ENCODE peak calls at places on chromosomes 3 and 15, in six cellular contexts. Z, A, D, H, V and J are unnamed samples.

GRCh38 chr3:140920029-140920428 is 21.6 kb upstream of the SLC25A36 start:
- DNase-seq in Z (no peak), A (no peak), D (no peak), H (no peak), V (no peak), J (no peak)

GRCh38 chr3:125051715-125052581 is 3.8 kb downstream of the HEG1 start:
- DNase-seq in Z (peak; percentile 64), A (no peak), D (peak; percentile 66), H (peak; percentile 91), V (no peak), J (peak; percentile 78)

GRCh38 chr3:31813197-31813596 is 167.9 kb downstream of the OSBPL10 start:
- DNase-seq in Z (no peak), A (no peak), D (no peak), H (no peak), V (no peak), J (no peak)

GRCh38 chr15:92801774-92802464 is 98.2 kb upstream of the CHD2 start:
- DNase-seq in Z (peak; percentile 86), A (peak; percentile 33), D (no peak), H (no peak), V (peak; percentile 94), J (peak; percentile 79)

GRCh38 chr3:183619020-183619419 is 16.4 kb upstream of the KLHL24 start:
- DNase-seq in Z (no peak), A (no peak), D (no peak), H (no peak), V (no peak), J (no peak)

GRCh38 chr15:31366169-31366734 is 39.6 kb downstream of the KLF13 start:
- DNase-seq in Z (peak; percentile 68), A (peak; percentile 65), D (no peak), H (peak; percentile 55), V (peak; percentile 94), J (peak; percentile 40)

GRCh38 chr3:141368062-141368924 is at the start of gene ZBTB38:
- DNase-seq in Z (peak; percentile 88), A (peak; percentile 79), D (peak; percentile 90), H (peak; percentile 21), V (peak; percentile 96), J (peak; percentile 94)

GRCh38 chr15:82100116-82100795 is 54.4 kb upstream of the MEX3B start:
- DNase-seq in Z (no peak), A (no peak), D (peak; percentile 15), H (peak; percentile 19), V (no peak), J (peak; percentile 65)

GRCh38 chr3:132486086-132486485 is 68.8 kb downstream of the DNAJC13 start:
- DNase-seq in Z (no peak), A (no peak), D (no peak), H (no peak), V (no peak), J (peak; percentile 58)

GRCh38 chr15:31397851-31398661 is 71.4 kb downstream of the KLF13 start:
- DNase-seq in Z (no peak), A (no peak), D (no peak), H (no peak), V (peak; percentile 90), J (no peak)

GRCh38 chr3:20573175-20573574 is 387.2 kb upstream of the SGO1 start:
- DNase-seq in Z (no peak), A (no peak), D (no peak), H (no peak), V (no peak), J (peak; percentile 12)

GRCh38 chr3:17394541-17395179 is 347.8 kb downstream of the TBC1D5 start:
- DNase-seq in Z (no peak), A (no peak), D (no peak), H (no peak), V (no peak), J (no peak)

GRCh38 chr3:183812746-183813445 is 12.5 kb downstream of the MAP6D1 start:
- DNase-seq in Z (no peak), A (no peak), D (no peak), H (no peak), V (peak; percentile 69), J (no peak)

GRCh38 chr3:76753599-76753998 is 286.3 kb upstream of the ROBO2 start:
- DNase-seq in Z (no peak), A (no peak), D (no peak), H (peak; percentile 48), V (no peak), J (peak; percentile 40)

GRCh38 chr3:33030802-33031201 is 66.1 kb downstream of the GLB1 start:
- DNase-seq in Z (no peak), A (no peak), D (no peak), H (peak; percentile 13), V (no peak), J (no peak)

GRCh38 chr3:146832815-146833458 is 227.8 kb upstream of the PLSCR5 start:
- DNase-seq in Z (no peak), A (no peak), D (peak; percentile 11), H (no peak), V (no peak), J (no peak)

GRCh38 chr3:105518201-105518600 is 151.5 kb downstream of the ALCAM start:
- DNase-seq in Z (no peak), A (no peak), D (no peak), H (no peak), V (no peak), J (no peak)

GRCh38 chr15:68310811-68311463 is 33.4 kb downstream of the FEM1B start:
- DNase-seq in Z (peak; percentile 17), A (no peak), D (no peak), H (no peak), V (peak; percentile 75), J (no peak)

GRCh38 chr3:72303926-72304325 is 519.0 kb upstream of the PROK2 start:
- DNase-seq in Z (no peak), A (no peak), D (peak; percentile 23), H (peak; percentile 46), V (no peak), J (peak; percentile 16)

GRCh38 chr15:59244337-59244736 is 37.7 kb downstream of the LDHAL6B start:
- DNase-seq in Z (no peak), A (no peak), D (no peak), H (no peak), V (no peak), J (no peak)

GRCh38 chr15:80041497-80042253 is 17.8 kb upstream of the ZFAND6 start:
- DNase-seq in Z (no peak), A (no peak), D (no peak), H (no peak), V (no peak), J (no peak)

DNA sequence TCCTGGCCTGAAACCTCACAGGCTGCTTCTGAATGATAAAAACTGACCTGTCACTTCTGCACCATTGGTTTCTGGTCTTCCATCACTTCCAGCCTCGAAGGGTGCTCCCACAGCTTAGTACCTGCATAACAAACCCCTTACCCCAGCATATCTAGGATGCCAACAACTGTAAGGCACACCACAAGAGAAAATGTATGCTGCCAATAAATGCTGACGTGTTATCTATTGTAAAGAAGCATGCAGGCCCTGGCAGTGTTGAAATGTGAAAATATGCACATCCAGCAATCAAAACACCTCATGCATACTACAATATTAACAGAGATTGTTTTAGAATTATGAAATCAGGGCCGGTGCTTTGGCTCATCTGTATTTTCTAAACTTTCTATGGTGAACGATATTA is 242.0 kb upstream of the NSMCE3 start:
- DNase-seq in Z (no peak), A (no peak), D (no peak), H (no peak), V (no peak), J (no peak)
- TF ChIP-seq CTCF in Z (no peak), A (no peak), D (no peak), H (no peak), V (no peak), J (no peak)

GRCh38 chr3:123618768-123619484 is 34.1 kb upstream of the HACD2 start:
- DNase-seq in Z (peak; percentile 87), A (peak; percentile 50), D (no peak), H (peak; percentile 81), V (peak; percentile 90), J (peak; percentile 84)
- H3K4me3 ChIP-seq in Z (peak overlapping the region; percentile 20), A (no peak overlapping the region), D (no peak overlapping the region), H (no peak overlapping the region), V (no peak overlapping the region), J (no peak overlapping the region)

GRCh38 chr15:66879511-66879910 is 177.5 kb downstream of the SMAD6 start:
- DNase-seq in Z (no peak), A (no peak), D (no peak), H (no peak), V (peak; percentile 68), J (no peak)
- TF ChIP-seq CTCF in Z (no peak), A (no peak), D (no peak), H (no peak), V (no peak), J (no peak)

GRCh38 chr3:25782636-25782937 is 656 bp downstream of the NGLY1 start:
- DNase-seq in Z (no peak), A (no peak), D (no peak), H (no peak), V (no peak), J (no peak)

GRCh38 chr3:25780618-25781017 is 2.6 kb downstream of the NGLY1 start:
- DNase-seq in Z (no peak), A (no peak), D (no peak), H (no peak), V (no peak), J (no peak)

GRCh38 chr3:25781758-25782594 is 1.3 kb downstream of the NGLY1 start:
- DNase-seq in Z (no peak), A (no peak), D (peak; percentile 4), H (no peak), V (no peak), J (no peak)

GRCh38 chr3:25782938-25783660 is at the start of gene NGLY1:
- DNase-seq in Z (peak; percentile 75), A (peak; percentile 88), D (peak; percentile 94), H (peak; percentile 88), V (peak; percentile 96), J (peak; percentile 85)

DNA sequence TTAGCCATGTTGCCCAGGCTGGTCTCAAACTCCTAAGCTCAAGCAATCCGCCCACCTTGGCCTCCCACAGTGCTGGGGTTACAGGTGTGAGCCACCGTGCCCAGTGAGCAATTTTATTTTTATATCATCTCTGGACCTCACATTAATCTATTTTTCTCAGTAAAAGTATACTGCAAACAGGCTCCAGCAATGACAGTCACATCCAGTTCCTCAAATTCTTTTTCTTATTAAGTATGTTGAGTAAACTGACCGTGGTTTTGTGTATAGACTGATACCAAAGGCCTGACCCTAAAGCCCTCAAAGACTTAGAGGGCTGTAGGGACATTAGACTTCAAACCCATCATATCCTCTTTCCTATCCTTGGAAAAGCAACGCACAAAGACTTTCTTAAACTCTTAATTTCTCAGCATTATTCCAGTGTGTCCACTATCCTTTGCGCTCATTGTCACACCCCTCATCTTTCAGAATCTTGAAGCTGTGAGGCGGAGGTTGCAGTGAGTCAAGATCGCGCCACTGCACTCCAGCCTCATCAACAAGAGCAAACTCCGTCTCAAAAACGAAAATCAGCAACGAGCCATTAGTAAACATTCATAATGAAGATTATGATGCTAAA is 2.0 kb downstream of the NGLY1 start:
- DNase-seq in Z (no peak), A (no peak), D (no peak), H (no peak), V (no peak), J (no peak)
- H3K4me3 ChIP-seq in Z (no peak overlapping the region), A (no peak overlapping the region), D (peak overlapping the region; percentile 93), H (no peak overlapping the region), V (no peak overlapping the region), J (no peak overlapping the region)

DNA sequence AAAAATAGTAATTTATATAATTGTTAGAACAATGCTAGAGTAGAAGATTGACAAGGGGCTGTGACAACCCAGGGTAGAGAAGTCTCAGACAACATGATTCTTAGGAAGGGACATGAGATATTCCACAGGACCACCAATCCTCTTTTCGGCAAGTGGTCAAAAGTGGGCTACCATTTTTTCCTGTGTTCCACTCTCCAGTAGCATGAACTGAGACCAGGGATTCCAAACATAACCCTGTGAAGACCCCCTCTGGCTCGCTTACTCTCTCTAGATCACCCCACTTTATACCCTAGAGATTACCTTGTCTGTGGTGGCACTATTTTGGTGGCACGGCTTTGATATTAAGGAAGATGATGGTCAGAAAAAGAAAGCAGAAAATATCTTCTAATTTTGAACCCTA is 960 bp downstream of the GCSAM start:
- DNase-seq in Z (no peak), A (no peak), D (no peak), H (no peak), V (no peak), J (no peak)
- TF ChIP-seq CTCF in Z (no peak), A (no peak), D (no peak), H (no peak), V (no peak), J (no peak)